ENCODE peak calls at places on chromosomes 12 and 14, in nine cellular contexts. A is GM12865, J is fibroblast of mammary gland, R is MCF 10A, K is WTC11, D is Panc1, S is cardiac fibroblast, O is GM23338, P is endothelial cell. I is an unnamed sample.

GRCh38 chr12:45666452-45667215 is 62.9 kb upstream of the ARID2 start:
- DNase-seq in P (no peak), K (no peak), O (no peak), J (peak; percentile 29), D (no peak), R (no peak), A (no peak), S (peak; percentile 47), I (no peak)

GRCh38 chr14:92973265-92973797 is 50.4 kb downstream of the CHGA start:
- DNase-seq in S (peak; percentile 69), K (peak; percentile 97), A (peak; percentile 18), P (peak; percentile 72), R (peak; percentile 81), O (peak; percentile 89), J (peak; percentile 95), D (no peak), I (peak; percentile 51)

GRCh38 chr12:112686373-112686772 is 105.2 kb upstream of the RPH3A start:
- DNase-seq in R (peak; percentile 94), S (peak; percentile 30), O (no peak), K (no peak), A (no peak), D (no peak), P (no peak), J (peak; percentile 39), I (no peak)

GRCh38 chr12:51442324-51442723 is 17.7 kb downstream of the SLC4A8 start:
- DNase-seq in R (no peak), D (no peak), S (peak; percentile 69), K (no peak), P (no peak), O (no peak), A (no peak), J (peak; percentile 76), I (no peak)

GRCh38 chr14:68961781-68962584 is 17.1 kb downstream of the ACTN1 start:
- DNase-seq in R (peak; percentile 87), D (no peak), P (no peak), J (peak; percentile 70), A (no peak), S (peak; percentile 64), O (peak; percentile 84), K (peak; percentile 63), I (no peak)

GRCh38 chr14:104252256-104253215 is 114.1 kb downstream of the KIF26A start:
- DNase-seq in R (no peak), O (no peak), A (no peak), D (no peak), K (no peak), S (no peak), J (no peak), P (no peak), I (no peak)

GRCh38 chr12:46825526-46826414 is at the start of gene SLC38A4:
- DNase-seq in R (no peak), O (peak; percentile 80), K (peak; percentile 68), J (peak; percentile 21), S (peak; percentile 26), A (no peak), D (no peak), P (peak; percentile 31), I (peak; percentile 30)

GRCh38 chr12:10701226-10701681 is 21.9 kb downstream of the YBX3 start:
- DNase-seq in O (no peak), J (peak; percentile 59), K (no peak), S (no peak), R (no peak), A (peak; percentile 10), D (no peak), P (no peak), I (no peak)

GRCh38 chr12:47032644-47033043 is 46.8 kb upstream of the PCED1B start:
- DNase-seq in R (peak; percentile 62), A (peak; percentile 44), K (no peak), S (peak; percentile 84), O (peak; percentile 69), J (peak; percentile 67), P (no peak), D (no peak), I (no peak)

GRCh38 chr12:1603621-1604020 is 9.2 kb upstream of the FBXL14 start:
- DNase-seq in R (no peak), P (no peak), K (no peak), J (peak; percentile 59), D (no peak), A (no peak), O (no peak), S (no peak), I (no peak)

GRCh38 chr12:98352218-98352811 is 163.1 kb upstream of the TMPO start:
- DNase-seq in S (peak; percentile 94), O (no peak), D (no peak), R (peak; percentile 77), J (peak; percentile 87), P (no peak), K (no peak), A (peak; percentile 44), I (no peak)

GRCh38 chr12:121534495-121535148 is 46.2 kb downstream of the KDM2B start:
- DNase-seq in A (peak; percentile 77), S (no peak), K (peak; percentile 51), O (peak; percentile 73), P (no peak), J (no peak), D (no peak), R (no peak), I (no peak)

GRCh38 chr14:105375635-105376057 is 22.7 kb upstream of the TEX22 start:
- DNase-seq in D (no peak), S (peak; percentile 27), J (peak; percentile 21), P (no peak), O (no peak), A (peak; percentile 22), K (no peak), R (no peak), I (no peak)

GRCh38 chr12:3607039-3607719 is 116.2 kb downstream of the PRMT8 start:
- DNase-seq in P (no peak), D (no peak), J (no peak), S (no peak), K (no peak), A (no peak), R (no peak), O (no peak), I (no peak)

GRCh38 chr12:52351196-52352059 is 15.9 kb downstream of the KRT85 start:
- DNase-seq in O (no peak), D (no peak), R (no peak), S (no peak), A (no peak), P (no peak), J (no peak), K (no peak), I (no peak)

GRCh38 chr14:56452989-56453388 is 126.6 kb upstream of the TMEM260 start:
- DNase-seq in J (no peak), S (no peak), D (no peak), R (no peak), A (no peak), P (no peak), K (no peak), O (no peak), I (no peak)

GRCh38 chr12:6758511-6758910 is 5.6 kb upstream of the MLF2 start:
- DNase-seq in P (no peak), A (peak; percentile 69), S (no peak), R (no peak), K (no peak), D (no peak), J (no peak), O (peak; percentile 41), I (no peak)

GRCh38 chr14:95185033-95185432 is 27.7 kb upstream of the DICER1 start:
- DNase-seq in O (no peak), A (no peak), D (no peak), S (no peak), J (no peak), K (no peak), P (no peak), R (no peak), I (no peak)
- TF ChIP-seq CTCF in O (no peak), A (no peak), D (no peak), S (no peak), J (no peak), K (no peak), P (no peak), R (no peak), I (no peak)

DNA sequence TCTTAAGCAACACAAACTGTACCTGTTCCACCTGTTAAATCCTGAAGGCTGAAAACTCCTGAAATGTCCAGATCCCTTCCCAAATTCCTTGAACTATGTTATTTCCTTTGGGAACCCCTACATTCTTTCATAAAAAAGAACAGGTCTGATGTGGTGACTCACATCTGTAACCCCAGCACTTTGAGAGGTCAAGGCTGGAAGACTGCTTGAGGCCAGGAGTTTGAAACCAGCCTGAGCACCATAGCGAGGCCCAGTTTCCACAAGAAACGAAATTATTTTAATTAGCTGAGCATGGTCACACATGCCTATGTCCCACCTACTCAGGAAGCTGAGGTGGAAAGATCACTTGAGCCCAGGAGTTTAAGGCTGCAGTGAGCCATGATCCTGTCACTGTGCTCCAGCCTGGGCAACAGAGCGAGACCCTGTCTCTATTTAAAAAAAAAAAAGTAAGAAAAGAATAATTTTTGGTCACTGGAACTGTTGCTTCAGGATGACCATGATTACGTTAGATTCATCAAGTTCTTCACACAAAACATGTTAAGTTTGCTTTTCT is 84.3 kb downstream of the PHLDA1 start:
- DNase-seq in P (no peak), J (no peak), D (no peak), O (no peak), A (no peak), R (no peak), S (no peak), K (no peak), I (no peak)
- TF ChIP-seq CTCF in P (no peak), J (no peak), D (no peak), O (no peak), A (no peak), R (no peak), S (no peak), K (no peak), I (no peak)

DNA sequence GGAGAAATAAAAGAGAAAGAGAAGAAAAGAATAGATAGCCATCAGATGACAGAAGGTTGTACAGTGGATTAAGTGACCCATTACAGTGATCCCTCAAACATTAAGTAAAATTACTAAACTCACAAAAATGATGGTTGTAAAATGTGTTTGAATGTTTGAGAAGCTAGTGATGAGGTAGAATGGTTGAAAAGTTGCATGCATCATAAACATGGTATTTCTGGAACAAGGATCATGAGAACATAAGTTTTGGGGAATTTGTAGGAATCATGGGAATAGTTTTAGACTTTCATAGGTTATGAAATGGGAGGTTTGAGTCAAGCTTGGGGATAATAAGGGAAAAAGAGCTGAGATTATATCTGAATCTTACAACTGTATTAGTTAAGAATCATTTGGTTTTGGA is 34.1 kb upstream of the NEDD1 start:
- DNase-seq in D (no peak), K (no peak), J (no peak), P (no peak), S (no peak), A (no peak), R (no peak), O (no peak), I (no peak)
- TF ChIP-seq CTCF in D (no peak), K (no peak), J (no peak), P (no peak), S (no peak), A (no peak), R (no peak), O (no peak), I (no peak)

GRCh38 chr12:94898388-94898787 is 105.1 kb downstream of the NDUFA12 start:
- DNase-seq in P (peak; percentile 18), R (peak; percentile 11), J (peak; percentile 12), S (peak; percentile 25), D (no peak), A (peak; percentile 14), K (peak; percentile 34), O (peak; percentile 48), I (no peak)
- TF ChIP-seq CTCF in P (no peak), R (no peak), J (peak; percentile 40), S (peak; percentile 49), D (peak; percentile 24), A (peak; percentile 24), K (no peak), O (peak; percentile 67), I (peak; percentile 31)

GRCh38 chr12:113978080-113978479 is 12.0 kb upstream of the RBM19 start:
- DNase-seq in J (no peak), R (no peak), P (no peak), D (no peak), S (no peak), A (no peak), K (no peak), O (no peak), I (no peak)
- TF ChIP-seq CTCF in J (no peak), R (no peak), P (no peak), D (no peak), S (no peak), A (no peak), K (no peak), O (no peak), I (no peak)